ENCODE peak calls at places on chromosome 20, in nine cellular contexts. M, N, P, C, F, D, G, I and W are unnamed samples.

GRCh38 chr20:36891211-36891610 is 15.3 kb downstream of the TLDC2 start:
- DNase-seq in M (no peak), N (no peak), P (no peak), C (no peak), F (no peak), D (no peak), G (no peak), I (no peak), W (no peak)

GRCh38 chr20:21571841-21572690 is 58.2 kb upstream of the NKX2-2 start:
- DNase-seq in M (no peak), N (no peak), P (no peak), C (peak; percentile 20), F (peak; percentile 18), D (no peak), G (peak; percentile 29), I (peak; percentile 5), W (peak; percentile 50)

GRCh38 chr20:21395666-21396044 is 1.7 kb downstream of the NKX2-4 start:
- DNase-seq in M (no peak), N (no peak), P (no peak), C (no peak), F (no peak), D (no peak), G (peak; percentile 16), I (peak; percentile 14), W (no peak)

GRCh38 chr20:11178946-11179654 is 505.3 kb upstream of the JAG1 start:
- DNase-seq in M (peak; percentile 88), N (peak; percentile 88), P (no peak), C (no peak), F (no peak), D (no peak), G (no peak), I (no peak), W (no peak)

GRCh38 chr20:51569815-51570741 is 27.6 kb upstream of the NFATC2 start:
- DNase-seq in M (no peak), N (no peak), P (peak; percentile 44), C (no peak), F (no peak), D (no peak), G (no peak), I (no peak), W (no peak)

GRCh38 chr20:11204926-11205768 is 531.3 kb upstream of the JAG1 start:
- DNase-seq in M (peak; percentile 73), N (peak; percentile 71), P (peak; percentile 72), C (peak; percentile 77), F (peak; percentile 82), D (peak; percentile 33), G (peak; percentile 71), I (peak; percentile 31), W (peak; percentile 80)

GRCh38 chr20:10523438-10523837 is 88.3 kb downstream of the SLX4IP start:
- DNase-seq in M (no peak), N (no peak), P (no peak), C (no peak), F (no peak), D (no peak), G (no peak), I (no peak), W (no peak)

GRCh38 chr20:48794360-48794759 is 33.4 kb downstream of the PREX1 start:
- DNase-seq in M (no peak), N (no peak), P (no peak), C (no peak), F (no peak), D (no peak), G (no peak), I (no peak), W (peak; percentile 33)

GRCh38 chr20:19742974-19743649 is 14.9 kb upstream of the RIN2 start:
- DNase-seq in M (no peak), N (no peak), P (no peak), C (peak; percentile 92), F (no peak), D (no peak), G (no peak), I (no peak), W (no peak)

GRCh38 chr20:5991623-5992441 is 41.4 kb downstream of the MCM8 start:
- DNase-seq in M (no peak), N (peak; percentile 61), P (no peak), C (no peak), F (no peak), D (no peak), G (no peak), I (no peak), W (no peak)

GRCh38 chr20:61052195-61052594 is 199.9 kb upstream of the CDH4 start:
- DNase-seq in M (no peak), N (no peak), P (no peak), C (no peak), F (no peak), D (no peak), G (no peak), I (no peak), W (no peak)

GRCh38 chr20:50052550-50052949 is 60.4 kb downstream of the UBE2V1 start:
- DNase-seq in M (no peak), N (no peak), P (no peak), C (no peak), F (no peak), D (no peak), G (no peak), I (no peak), W (no peak)

DNA sequence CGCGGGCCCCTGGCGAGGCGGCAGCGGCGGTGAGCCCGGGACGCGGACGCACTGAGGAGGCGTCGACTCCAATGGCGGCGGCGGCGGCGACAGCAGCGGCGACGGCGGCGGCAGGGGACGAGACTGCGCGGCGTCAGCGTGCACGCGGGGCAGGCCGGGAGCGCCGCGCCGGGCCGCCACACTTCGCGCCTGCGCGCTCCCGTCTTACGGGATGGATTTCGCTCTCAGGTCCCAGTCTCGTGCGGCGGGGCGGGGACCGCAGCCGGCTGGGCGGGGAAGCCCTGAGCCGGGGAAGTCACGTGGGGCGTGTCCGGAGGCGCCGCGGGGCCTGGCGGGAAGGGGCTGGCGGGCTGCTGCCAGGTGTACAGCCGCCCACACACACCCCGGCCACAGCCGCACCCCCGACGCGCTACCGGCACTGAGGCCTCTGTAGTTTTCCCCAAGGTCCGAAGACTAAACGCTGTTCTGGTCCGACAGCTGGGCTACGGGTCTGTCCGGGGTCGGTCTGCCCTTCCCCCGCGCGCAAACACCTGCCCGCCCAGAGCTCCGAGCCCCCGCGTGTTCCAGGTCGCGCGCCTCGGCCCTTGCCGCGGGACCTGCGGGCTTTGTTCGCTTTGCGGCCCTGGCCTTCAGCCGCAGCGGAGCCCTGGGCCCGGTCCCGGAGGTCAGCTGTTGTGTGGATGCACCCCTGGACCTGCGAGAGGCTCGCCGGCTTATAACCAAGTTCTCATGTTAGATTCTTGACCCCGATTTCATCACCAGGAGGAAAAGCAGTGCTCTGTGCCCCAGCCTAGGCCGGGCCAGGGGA is at the start of gene YTHDF1:
- DNase-seq in M (peak; percentile 84), N (peak; percentile 90), P (peak; percentile 97), C (peak; percentile 97), F (peak; percentile 98), D (peak; percentile 98), G (peak; percentile 96), I (peak; percentile 97), W (peak; percentile 97)
- TF ChIP-seq POLR2A in M (peak; percentile 54), N (peak; percentile 61), P (peak; percentile 84), C (peak; percentile 61), F (peak; percentile 78), D (peak; percentile 75), G (no peak), I (peak; percentile 70), W (peak; percentile 50)

GRCh38 chr20:39756828-39757227 is 794.7 kb downstream of the DHX35 start:
- DNase-seq in M (no peak), N (no peak), P (no peak), C (no peak), F (no peak), D (no peak), G (no peak), I (no peak), W (no peak)

GRCh38 chr20:39752235-39752876 is 790.2 kb downstream of the DHX35 start:
- DNase-seq in M (no peak), N (no peak), P (no peak), C (no peak), F (no peak), D (no peak), G (no peak), I (no peak), W (no peak)

GRCh38 chr20:39751557-39752137 is 789.5 kb downstream of the DHX35 start:
- DNase-seq in M (no peak), N (no peak), P (no peak), C (no peak), F (no peak), D (no peak), G (no peak), I (no peak), W (no peak)
- TF ChIP-seq POLR2A in M (no peak), N (no peak), P (no peak), C (no peak), F (no peak), D (no peak), G (no peak), I (no peak), W (no peak)

DNA sequence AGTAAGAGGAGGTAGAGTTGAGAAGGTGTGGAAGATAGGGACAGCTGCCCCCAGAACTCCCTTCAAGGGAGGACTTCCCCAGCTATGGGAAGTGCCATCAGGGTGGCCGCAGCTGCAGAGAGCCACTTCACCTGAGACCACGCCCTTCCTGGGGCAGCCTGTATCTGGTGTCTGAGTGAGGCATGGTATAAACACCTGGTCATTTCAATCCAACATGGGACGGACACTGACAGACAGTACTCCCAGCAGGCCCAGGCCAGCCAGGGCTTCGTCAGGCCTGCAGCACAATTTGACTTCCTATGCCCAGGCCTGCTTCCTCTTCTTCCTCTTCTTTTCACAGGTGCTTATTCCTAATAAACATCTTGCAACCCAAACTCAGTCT is 4.5 kb downstream of the SOX12 start:
- DNase-seq in M (no peak), N (no peak), P (no peak), C (no peak), F (no peak), D (no peak), G (no peak), I (no peak), W (no peak)
- TF ChIP-seq POLR2A in M (no peak), N (no peak), P (no peak), C (no peak), F (no peak), D (no peak), G (no peak), I (no peak), W (no peak)

GRCh38 chr20:2873010-2873746 is at the start of gene PTPRA:
- DNase-seq in M (peak; percentile 78), N (peak; percentile 88), P (peak; percentile 95), C (peak; percentile 98), F (peak; percentile 93), D (peak; percentile 94), G (peak; percentile 97), I (peak; percentile 95), W (peak; percentile 94)
- TF ChIP-seq POLR2A in M (peak; percentile 91), N (peak; percentile 80), P (peak; percentile 95), C (peak; percentile 99), F (peak; percentile 82), D (peak; percentile 90), G (peak; percentile 26), I (peak; percentile 99), W (peak; percentile 85)